ENCODE peak calls at places on chromosomes 4 and X, in six cellular contexts. E, H, S, U, P and L are unnamed samples.

GRCh38 chr4:76513517-76513916 is 78.5 kb downstream of the SHROOM3 start:
- DNase-seq in E (no peak), H (no peak), S (no peak), U (no peak), P (no peak), L (no peak)

GRCh38 chr4:48653217-48654014 is 126.7 kb downstream of the FRYL start:
- DNase-seq in E (no peak), H (no peak), S (peak), U (no peak), P (no peak), L (no peak)

GRCh38 chrX:23789386-23790146 is 6.6 kb downstream of the SAT1 start:
- DNase-seq in E (peak), H (no peak), S (no peak), U (no peak), P (no peak), L (no peak)

GRCh38 chrX:74452199-74452481 is 30.8 kb downstream of the SLC16A2 start:
- DNase-seq in E (no peak), H (no peak), S (no peak), U (no peak), P (no peak), L (no peak)

GRCh38 chr4:16858275-16858752 is 40.1 kb downstream of the LDB2 start:
- DNase-seq in E (no peak), H (no peak), S (no peak), U (no peak), P (no peak), L (no peak)

GRCh38 chr4:161237495-161237894 is 926.3 kb downstream of the FSTL5 start:
- DNase-seq in E (no peak), H (no peak), S (no peak), U (no peak), P (no peak), L (no peak)

GRCh38 chrX:53435997-53436396 is 1.8 kb upstream of the HSD17B10 start:
- DNase-seq in E (peak), H (no peak), S (peak), U (peak), P (no peak), L (peak)

GRCh38 chr4:4542824-4543485 is 1.1 kb upstream of the STX18 start:
- DNase-seq in E (no peak), H (no peak), S (no peak), U (no peak), P (no peak), L (no peak)

GRCh38 chr4:113272523-113272922 is 223.1 kb downstream of the ANK2 start:
- DNase-seq in E (no peak), H (no peak), S (no peak), U (no peak), P (no peak), L (no peak)

GRCh38 chrX:65878456-65878855 is 161.4 kb downstream of the VSIG4 start:
- DNase-seq in E (no peak), H (no peak), S (no peak), U (no peak), P (no peak), L (no peak)

GRCh38 chr4:25330335-25330734 is 17.8 kb downstream of the ZCCHC4 start:
- DNase-seq in E (no peak), H (no peak), S (no peak), U (no peak), P (no peak), L (no peak)

GRCh38 chr4:147044241-147044640 is 98.6 kb upstream of the TTC29 start:
- DNase-seq in E (no peak), H (no peak), S (no peak), U (no peak), P (no peak), L (no peak)

GRCh38 chrX:39396358-39396995 is 595.2 kb downstream of the MID1IP1 start:
- DNase-seq in E (no peak), H (no peak), S (no peak), U (no peak), P (no peak), L (no peak)

GRCh38 chr4:15665738-15666365 is 10.7 kb upstream of the FBXL5 start:
- DNase-seq in E (peak), H (no peak), S (peak), U (peak), P (no peak), L (no peak)

GRCh38 chr4:73841243-73841925 is 4.9 kb downstream of the CXCL6 start:
- DNase-seq in E (no peak), H (no peak), S (no peak), U (no peak), P (no peak), L (no peak)

GRCh38 chr4:73842696-73843095 is 6.2 kb downstream of the CXCL6 start:
- DNase-seq in E (no peak), H (no peak), S (no peak), U (no peak), P (no peak), L (no peak)

GRCh38 chr4:73843369-73843768 is 6.9 kb downstream of the CXCL6 start:
- DNase-seq in E (no peak), H (no peak), S (no peak), U (no peak), P (no peak), L (no peak)

GRCh38 chr4:73844806-73845205 is 8.3 kb upstream of the PF4V1 start:
- DNase-seq in E (no peak), H (no peak), S (no peak), U (no peak), P (no peak), L (no peak)

DNA sequence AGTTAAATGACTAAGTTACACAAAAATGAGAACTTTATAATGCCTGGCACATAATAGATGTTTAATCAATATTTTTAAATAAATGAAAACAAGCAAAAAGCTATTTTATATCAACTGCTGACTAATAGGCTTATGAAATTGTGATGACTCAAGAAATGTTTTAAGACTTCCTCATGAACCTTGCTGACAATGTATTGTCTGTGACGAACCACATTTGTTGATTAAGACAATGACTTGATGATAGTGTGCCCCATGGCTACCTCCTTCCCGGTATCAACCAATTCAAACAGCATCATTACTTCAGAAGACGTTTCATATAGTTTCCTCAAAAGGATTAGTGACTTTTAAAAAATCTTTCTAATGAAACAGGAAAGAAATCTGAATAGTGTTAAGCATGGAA is 7.9 kb downstream of the CXCL6 start:
- DNase-seq in E (no peak), H (no peak), S (no peak), U (no peak), P (no peak), L (no peak)
- TF ChIP-seq POLR2A in E (no peak), H (no peak), S (no peak), U (no peak), P (no peak), L (no peak)

DNA sequence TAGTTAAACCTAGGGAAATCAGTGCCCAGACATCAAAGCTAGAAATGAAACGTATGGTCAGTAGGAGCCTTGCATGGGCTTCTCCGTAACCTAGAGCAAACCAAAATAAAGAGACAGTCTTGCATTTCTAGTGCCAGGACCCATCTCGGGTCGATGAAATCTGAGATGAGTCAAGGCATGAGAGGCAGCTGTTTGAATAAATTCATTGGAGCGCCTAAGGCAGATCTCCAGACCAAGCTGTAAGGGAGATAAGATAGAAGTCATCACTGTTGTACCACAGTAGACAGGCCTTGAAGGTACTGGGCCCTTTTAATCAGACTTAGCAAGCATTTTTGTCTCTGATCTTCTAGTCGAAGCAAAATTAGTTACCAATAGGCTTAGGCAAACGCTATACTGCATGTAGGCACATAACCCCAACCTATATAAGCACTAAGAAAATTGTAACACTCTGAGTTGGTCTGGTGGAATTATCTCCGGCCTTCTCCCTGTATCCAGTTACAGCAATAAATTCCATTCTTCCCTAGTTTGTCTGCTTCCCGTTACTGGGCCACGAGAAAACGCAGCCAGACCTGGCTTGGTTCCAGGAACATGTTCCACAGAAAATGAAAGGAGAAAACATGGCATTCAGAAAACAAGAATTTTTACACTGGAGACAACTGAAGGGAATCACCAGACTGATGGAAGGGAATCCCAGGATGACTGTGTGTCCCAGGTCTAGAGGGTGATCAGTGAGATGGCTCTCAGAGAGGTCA is 21.1 kb upstream of the PAPSS1 start:
- DNase-seq in E (no peak), H (no peak), S (peak), U (no peak), P (no peak), L (no peak)
- TF ChIP-seq POLR2AphosphoS5 in E (no peak), H (peak), S (peak), U (no peak), P (no peak), L (no peak)

DNA sequence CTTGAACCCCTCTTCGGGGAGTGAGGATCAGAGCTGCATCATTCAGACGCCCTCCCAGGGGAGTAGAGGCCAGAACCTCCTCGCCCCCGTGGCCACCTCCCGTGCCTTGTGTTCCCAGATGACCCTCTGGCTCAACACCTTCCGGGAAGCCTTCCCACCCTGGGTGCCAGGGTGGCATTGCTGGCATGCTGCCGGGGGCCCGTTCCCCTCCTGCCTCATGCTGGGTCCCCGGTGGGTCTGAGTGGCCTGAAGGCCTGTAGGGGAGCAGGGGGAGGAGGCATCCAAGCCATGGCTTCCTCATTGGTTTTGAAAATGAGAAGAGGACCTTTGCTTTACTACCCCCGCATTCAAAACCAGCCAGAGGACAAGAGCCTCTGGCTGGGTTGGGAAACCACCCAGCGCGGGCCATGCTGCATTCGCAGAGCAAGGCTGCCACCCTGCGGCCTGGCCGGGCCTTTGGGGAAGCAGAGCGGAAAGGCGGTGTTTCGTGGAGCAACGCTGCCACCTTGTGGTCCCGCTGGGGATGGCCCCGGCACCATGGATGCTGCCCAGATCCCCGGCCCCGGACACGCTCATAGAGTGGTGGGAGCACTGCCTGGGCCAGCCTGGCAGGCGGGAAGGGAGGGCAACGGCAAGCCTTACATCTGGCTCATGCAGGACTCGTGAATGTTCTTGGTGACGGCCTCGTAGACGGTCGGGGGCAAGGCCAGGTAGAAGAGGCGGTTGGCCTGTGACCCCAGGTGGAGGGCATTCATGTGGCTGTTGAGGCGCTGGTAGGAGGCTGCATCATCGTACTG is 11.9 kb downstream of the G6PD start:
- DNase-seq in E (peak), H (no peak), S (peak), U (peak), P (peak), L (peak)
- TF ChIP-seq POLR2A in E (no peak), H (no peak), S (no peak), U (no peak), P (no peak), L (no peak)

DNA sequence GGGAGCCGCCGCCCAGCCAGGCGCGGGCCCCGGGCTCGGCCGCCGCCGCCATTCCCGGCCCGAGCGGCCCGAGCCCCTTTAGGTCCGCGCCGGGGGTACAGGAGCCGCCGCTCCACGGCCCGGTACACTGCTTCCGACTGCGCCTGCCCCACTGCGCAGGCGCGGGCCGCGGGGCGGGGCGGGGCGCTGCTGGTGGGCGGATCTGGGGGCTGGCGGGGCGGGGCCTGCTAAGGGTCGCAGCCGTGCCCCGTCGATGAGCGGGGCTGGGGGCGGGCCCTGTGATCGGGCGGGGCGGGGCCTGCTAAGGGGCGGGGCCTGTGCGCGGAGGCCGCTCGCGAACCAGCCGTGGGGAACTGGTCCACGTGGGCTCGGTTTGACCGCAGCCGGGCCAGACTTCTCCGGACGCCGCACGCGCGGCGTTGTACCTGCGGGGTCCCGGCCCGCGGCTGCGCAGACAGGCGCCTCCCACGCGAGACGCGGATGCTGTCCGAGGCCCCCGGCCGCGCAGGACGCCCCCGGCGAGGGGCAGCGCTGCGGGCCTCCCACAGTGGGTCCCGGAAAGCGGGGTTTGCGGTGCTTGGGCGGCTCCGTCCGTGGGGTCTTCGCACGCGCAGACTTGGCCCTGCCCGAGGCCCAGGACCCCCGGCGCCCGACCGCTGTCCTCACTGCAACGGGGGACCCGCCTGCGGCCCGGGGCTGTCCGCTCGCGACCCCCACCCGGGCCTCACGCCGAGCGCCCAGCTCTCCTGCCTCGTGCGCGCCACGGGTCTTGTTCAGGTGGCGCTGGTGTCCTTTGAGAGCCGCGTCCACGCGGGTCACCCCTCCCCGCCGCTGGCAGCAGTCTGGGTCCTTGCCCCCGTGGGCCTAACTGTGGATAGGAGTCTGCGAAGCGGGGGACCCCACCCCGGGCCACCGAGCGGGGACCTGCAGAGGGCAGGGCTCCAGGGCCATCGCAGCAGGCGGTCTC is at the start of gene DGKQ:
- DNase-seq in E (peak), H (peak), S (peak), U (no peak), P (peak), L (peak)
- TF ChIP-seq POLR2AphosphoS5 in E (no peak), H (no peak), S (peak), U (peak), P (no peak), L (no peak)

GRCh38 chr4:24219171-24219570 is 329.3 kb upstream of the PPARGC1A start:
- DNase-seq in E (no peak), H (no peak), S (no peak), U (no peak), P (no peak), L (no peak)
- TF ChIP-seq POLR2A in E (no peak), H (no peak), S (no peak), U (no peak), P (no peak), L (no peak)

DNA sequence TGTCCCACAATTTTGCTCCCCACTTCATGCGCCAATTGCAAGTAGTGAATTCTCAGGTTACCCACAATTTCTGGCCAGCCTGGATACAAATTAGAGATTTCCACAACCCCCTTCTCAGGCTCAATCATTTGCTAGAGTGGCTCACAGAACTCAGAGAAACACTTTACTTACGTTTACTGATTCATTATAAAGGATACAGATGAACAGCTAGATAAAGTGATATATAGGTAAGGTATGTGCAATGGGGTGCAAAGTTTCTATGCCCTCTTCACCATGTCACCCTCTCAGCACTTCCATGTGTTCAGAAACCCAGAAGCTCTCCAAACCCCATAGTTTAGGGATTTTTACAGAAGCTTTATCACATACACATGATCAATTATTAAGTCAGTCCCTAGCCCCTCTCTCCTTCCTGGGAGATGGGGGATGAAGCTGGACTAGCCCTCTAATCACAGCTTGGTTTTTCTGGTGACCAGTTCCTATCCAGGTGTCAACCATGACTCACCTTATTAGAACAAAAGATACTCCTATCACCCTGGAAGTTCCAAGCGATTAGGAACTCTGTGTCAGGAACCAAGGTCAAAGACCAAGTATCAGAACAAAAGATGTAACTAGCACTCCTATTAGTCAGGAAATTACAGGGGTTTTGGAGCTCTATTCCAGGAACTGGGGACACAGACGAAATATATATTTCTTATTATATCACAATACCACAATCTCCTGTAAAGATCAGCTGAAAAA is 33.5 kb upstream of the PRRG1 start:
- DNase-seq in E (no peak), H (no peak), S (no peak), U (no peak), P (no peak), L (no peak)
- TF ChIP-seq POLR2AphosphoS5 in E (no peak), H (no peak), S (no peak), U (no peak), P (no peak), L (no peak)

DNA sequence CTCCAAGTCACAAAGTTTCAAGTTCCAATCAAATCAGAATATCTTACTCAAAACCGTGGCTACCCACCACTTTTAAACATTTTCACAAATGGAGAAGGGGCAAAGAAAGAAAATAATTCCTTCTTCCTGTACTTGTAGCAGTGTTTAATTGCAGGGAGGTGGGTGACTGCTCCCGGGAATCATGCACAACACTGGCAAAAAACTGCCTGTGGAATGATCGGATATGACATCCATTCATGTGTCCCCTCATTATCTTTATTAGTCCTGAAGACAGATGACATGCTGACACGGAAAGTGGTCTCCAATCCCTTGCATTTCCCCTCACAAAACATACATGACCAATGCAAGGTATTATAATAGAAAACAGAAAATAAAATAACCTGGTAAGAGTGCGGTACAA is 2.0 kb downstream of the TSPAN5 start:
- DNase-seq in E (no peak), H (no peak), S (no peak), U (no peak), P (no peak), L (no peak)
- TF ChIP-seq POLR2A in E (no peak), H (no peak), S (no peak), U (no peak), P (no peak), L (no peak)